ENCODE peak calls at places on chromosome 14, in nine cellular contexts. One of them, this sample, is unnamed.

GRCh38 chr14:71148627-71149026 is 241.4 kb downstream of the PCNX1 start:
- DNase-seq in mucosa of descending colon: no peak
- DNase-seq in thyroid gland: no peak
- DNase-seq in body of pancreas: no peak
- DNase-seq in lower lobe of right lung: no peak
- DNase-seq in small intestine: no peak
- DNase-seq in aorta: no peak
- DNase-seq in CD8-positive, alpha-beta memory T cell: no peak
- DNase-seq in astrocyte: no peak
- DNase-seq in this sample: no peak

GRCh38 chr14:30223385-30223785 is 295.7 kb upstream of the PRKD1 start:
- DNase-seq in mucosa of descending colon: peak; percentile 20
- DNase-seq in thyroid gland: peak; percentile 92
- DNase-seq in body of pancreas: peak; percentile 97
- DNase-seq in lower lobe of right lung: peak; percentile 57
- DNase-seq in small intestine: peak; percentile 77
- DNase-seq in aorta: peak; percentile 78
- DNase-seq in CD8-positive, alpha-beta memory T cell: no peak
- DNase-seq in astrocyte: peak; percentile 91
- DNase-seq in this sample: peak; percentile 39

GRCh38 chr14:35384386-35385041 is 20.0 kb downstream of the NFKBIA start:
- DNase-seq in mucosa of descending colon: peak; percentile 65
- DNase-seq in thyroid gland: peak; percentile 50
- DNase-seq in body of pancreas: peak; percentile 61
- DNase-seq in lower lobe of right lung: no peak
- DNase-seq in small intestine: peak; percentile 88
- DNase-seq in aorta: no peak
- DNase-seq in CD8-positive, alpha-beta memory T cell: no peak
- DNase-seq in astrocyte: peak; percentile 95
- DNase-seq in this sample: peak; percentile 68

GRCh38 chr14:68704736-68705720 is 87.8 kb downstream of the ZFP36L1 start:
- DNase-seq in mucosa of descending colon: no peak
- DNase-seq in thyroid gland: no peak
- DNase-seq in body of pancreas: no peak
- DNase-seq in lower lobe of right lung: no peak
- DNase-seq in small intestine: no peak
- DNase-seq in aorta: no peak
- DNase-seq in CD8-positive, alpha-beta memory T cell: peak; percentile 15
- DNase-seq in astrocyte: peak; percentile 60
- DNase-seq in this sample: no peak

GRCh38 chr14:68193970-68194634 is 374.5 kb downstream of the RAD51B start:
- DNase-seq in mucosa of descending colon: no peak
- DNase-seq in thyroid gland: no peak
- DNase-seq in body of pancreas: peak; percentile 31
- DNase-seq in lower lobe of right lung: no peak
- DNase-seq in small intestine: no peak
- DNase-seq in aorta: no peak
- DNase-seq in CD8-positive, alpha-beta memory T cell: no peak
- DNase-seq in astrocyte: no peak
- DNase-seq in this sample: no peak

GRCh38 chr14:98244162-98244948 is 1027.6 kb downstream of the BCL11B start:
- DNase-seq in mucosa of descending colon: peak; percentile 23
- DNase-seq in thyroid gland: no peak
- DNase-seq in body of pancreas: no peak
- DNase-seq in lower lobe of right lung: no peak
- DNase-seq in small intestine: no peak
- DNase-seq in aorta: no peak
- DNase-seq in CD8-positive, alpha-beta memory T cell: no peak
- DNase-seq in astrocyte: no peak
- DNase-seq in this sample: no peak

GRCh38 chr14:22822017-22822618 is 6.9 kb upstream of the SLC7A7 start:
- DNase-seq in mucosa of descending colon: peak; percentile 26
- DNase-seq in thyroid gland: no peak
- DNase-seq in body of pancreas: no peak
- DNase-seq in lower lobe of right lung: no peak
- DNase-seq in small intestine: peak; percentile 88
- DNase-seq in aorta: peak; percentile 78
- DNase-seq in CD8-positive, alpha-beta memory T cell: no peak
- DNase-seq in astrocyte: no peak
- DNase-seq in this sample: no peak

GRCh38 chr14:34161351-34162169 is 210.7 kb upstream of the EGLN3 start:
- DNase-seq in mucosa of descending colon: no peak
- DNase-seq in thyroid gland: no peak
- DNase-seq in body of pancreas: no peak
- DNase-seq in lower lobe of right lung: no peak
- DNase-seq in small intestine: no peak
- DNase-seq in aorta: no peak
- DNase-seq in CD8-positive, alpha-beta memory T cell: no peak
- DNase-seq in astrocyte: peak; percentile 12
- DNase-seq in this sample: no peak

GRCh38 chr14:68780358-68781160 is 12.3 kb downstream of the ZFP36L1 start:
- DNase-seq in mucosa of descending colon: peak; percentile 66
- DNase-seq in thyroid gland: no peak
- DNase-seq in body of pancreas: peak; percentile 83
- DNase-seq in lower lobe of right lung: no peak
- DNase-seq in small intestine: peak; percentile 82
- DNase-seq in aorta: no peak
- DNase-seq in CD8-positive, alpha-beta memory T cell: no peak
- DNase-seq in astrocyte: peak; percentile 53
- DNase-seq in this sample: peak; percentile 71

GRCh38 chr14:23146423-23146910 is 27.4 kb upstream of the CEBPE start:
- DNase-seq in mucosa of descending colon: no peak
- DNase-seq in thyroid gland: no peak
- DNase-seq in body of pancreas: no peak
- DNase-seq in lower lobe of right lung: no peak
- DNase-seq in small intestine: no peak
- DNase-seq in aorta: no peak
- DNase-seq in CD8-positive, alpha-beta memory T cell: no peak
- DNase-seq in astrocyte: no peak
- DNase-seq in this sample: no peak

GRCh38 chr14:105043656-105044055 is 21.6 kb downstream of the GPR132 start:
- DNase-seq in mucosa of descending colon: no peak
- DNase-seq in thyroid gland: no peak
- DNase-seq in body of pancreas: no peak
- DNase-seq in lower lobe of right lung: peak; percentile 30
- DNase-seq in small intestine: no peak
- DNase-seq in aorta: no peak
- DNase-seq in CD8-positive, alpha-beta memory T cell: no peak
- DNase-seq in astrocyte: no peak
- DNase-seq in this sample: no peak

GRCh38 chr14:105046891-105047282 is 18.3 kb downstream of the GPR132 start:
- DNase-seq in mucosa of descending colon: no peak
- DNase-seq in thyroid gland: no peak
- DNase-seq in body of pancreas: no peak
- DNase-seq in lower lobe of right lung: peak; percentile 34
- DNase-seq in small intestine: no peak
- DNase-seq in aorta: no peak
- DNase-seq in CD8-positive, alpha-beta memory T cell: no peak
- DNase-seq in astrocyte: no peak
- DNase-seq in this sample: no peak

GRCh38 chr14:105047283-105048016 is 17.8 kb downstream of the GPR132 start:
- DNase-seq in mucosa of descending colon: no peak
- DNase-seq in thyroid gland: no peak
- DNase-seq in body of pancreas: no peak
- DNase-seq in lower lobe of right lung: peak; percentile 44
- DNase-seq in small intestine: no peak
- DNase-seq in aorta: no peak
- DNase-seq in CD8-positive, alpha-beta memory T cell: no peak
- DNase-seq in astrocyte: no peak
- DNase-seq in this sample: no peak

GRCh38 chr14:105042813-105043212 is 21.9 kb upstream of the CDCA4 start:
- DNase-seq in mucosa of descending colon: no peak
- DNase-seq in thyroid gland: no peak
- DNase-seq in body of pancreas: no peak
- DNase-seq in lower lobe of right lung: peak; percentile 30
- DNase-seq in small intestine: no peak
- DNase-seq in aorta: no peak
- DNase-seq in CD8-positive, alpha-beta memory T cell: no peak
- DNase-seq in astrocyte: no peak
- DNase-seq in this sample: no peak

DNA sequence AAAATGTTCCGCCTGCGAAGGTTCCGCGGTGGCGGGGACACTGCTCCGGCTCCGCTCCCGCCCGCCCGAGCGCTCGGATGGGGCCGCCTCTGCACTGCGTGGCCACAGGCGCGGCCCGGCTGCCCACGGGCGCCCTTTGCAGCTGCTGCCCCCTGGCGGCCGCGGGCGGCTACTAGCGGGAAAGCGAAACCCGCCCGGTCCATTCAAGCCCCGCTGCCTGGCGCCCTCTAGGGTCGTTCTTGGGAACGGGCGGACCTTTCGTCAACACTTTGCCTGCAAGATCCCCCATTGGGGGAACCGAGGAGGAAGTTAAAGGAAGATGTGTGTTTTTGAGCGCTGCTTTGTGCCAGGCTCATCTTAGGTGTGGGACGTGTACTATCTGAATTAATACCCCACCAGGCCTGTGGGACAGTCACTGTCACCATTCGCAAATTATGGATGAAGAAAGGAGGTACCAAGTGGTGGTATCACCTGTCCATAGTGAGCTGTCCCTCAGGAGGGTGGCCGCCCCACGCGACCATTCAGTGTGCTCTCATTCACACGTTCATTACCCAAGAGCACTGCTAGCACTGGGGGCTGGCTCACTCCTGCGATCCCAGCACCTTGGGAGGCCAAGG is 19.4 kb downstream of the GPR132 start:
- DNase-seq in mucosa of descending colon: peak; percentile 95
- DNase-seq in thyroid gland: peak; percentile 93
- DNase-seq in body of pancreas: peak; percentile 89
- DNase-seq in lower lobe of right lung: peak; percentile 95
- DNase-seq in small intestine: peak; percentile 82
- DNase-seq in aorta: peak; percentile 97
- DNase-seq in CD8-positive, alpha-beta memory T cell: peak; percentile 94
- DNase-seq in astrocyte: no peak
- DNase-seq in this sample: peak; percentile 93
- H3K4me1 ChIP-seq in mucosa of descending colon: peaks cover 11% of the 10 kb centered on the region
- H3K4me1 ChIP-seq in thyroid gland: peaks cover 11% of the 10 kb centered on the region
- H3K4me1 ChIP-seq in body of pancreas: peaks cover 16% of the 10 kb centered on the region
- H3K4me1 ChIP-seq in lower lobe of right lung: peaks cover 10% of the 10 kb centered on the region
- H3K4me1 ChIP-seq in small intestine: no peaks in the 10 kb centered on the region
- H3K4me1 ChIP-seq in aorta: no peaks in the 10 kb centered on the region
- H3K4me1 ChIP-seq in CD8-positive, alpha-beta memory T cell: peaks cover 6% of the 10 kb centered on the region
- H3K4me1 ChIP-seq in astrocyte: no peaks in the 10 kb centered on the region
- H3K4me1 ChIP-seq in this sample: no peaks in the 10 kb centered on the region

GRCh38 chr14:93719234-93719633 is 69.1 kb downstream of the PRIMA1 start:
- DNase-seq in mucosa of descending colon: no peak
- DNase-seq in thyroid gland: no peak
- DNase-seq in body of pancreas: no peak
- DNase-seq in lower lobe of right lung: no peak
- DNase-seq in small intestine: no peak
- DNase-seq in aorta: no peak
- DNase-seq in CD8-positive, alpha-beta memory T cell: no peak
- DNase-seq in astrocyte: no peak
- DNase-seq in this sample: no peak

GRCh38 chr14:93720981-93721483 is 67.3 kb downstream of the PRIMA1 start:
- DNase-seq in mucosa of descending colon: no peak
- DNase-seq in thyroid gland: no peak
- DNase-seq in body of pancreas: no peak
- DNase-seq in lower lobe of right lung: no peak
- DNase-seq in small intestine: no peak
- DNase-seq in aorta: no peak
- DNase-seq in CD8-positive, alpha-beta memory T cell: no peak
- DNase-seq in astrocyte: no peak
- DNase-seq in this sample: no peak

GRCh38 chr14:93723001-93723400 is 65.3 kb downstream of the PRIMA1 start:
- DNase-seq in mucosa of descending colon: no peak
- DNase-seq in thyroid gland: no peak
- DNase-seq in body of pancreas: no peak
- DNase-seq in lower lobe of right lung: no peak
- DNase-seq in small intestine: no peak
- DNase-seq in aorta: no peak
- DNase-seq in CD8-positive, alpha-beta memory T cell: no peak
- DNase-seq in astrocyte: no peak
- DNase-seq in this sample: no peak

GRCh38 chr14:93717968-93718320 is 70.3 kb downstream of the PRIMA1 start:
- DNase-seq in mucosa of descending colon: no peak
- DNase-seq in thyroid gland: no peak
- DNase-seq in body of pancreas: no peak
- DNase-seq in lower lobe of right lung: no peak
- DNase-seq in small intestine: no peak
- DNase-seq in aorta: no peak
- DNase-seq in CD8-positive, alpha-beta memory T cell: no peak
- DNase-seq in astrocyte: no peak
- DNase-seq in this sample: no peak

DNA sequence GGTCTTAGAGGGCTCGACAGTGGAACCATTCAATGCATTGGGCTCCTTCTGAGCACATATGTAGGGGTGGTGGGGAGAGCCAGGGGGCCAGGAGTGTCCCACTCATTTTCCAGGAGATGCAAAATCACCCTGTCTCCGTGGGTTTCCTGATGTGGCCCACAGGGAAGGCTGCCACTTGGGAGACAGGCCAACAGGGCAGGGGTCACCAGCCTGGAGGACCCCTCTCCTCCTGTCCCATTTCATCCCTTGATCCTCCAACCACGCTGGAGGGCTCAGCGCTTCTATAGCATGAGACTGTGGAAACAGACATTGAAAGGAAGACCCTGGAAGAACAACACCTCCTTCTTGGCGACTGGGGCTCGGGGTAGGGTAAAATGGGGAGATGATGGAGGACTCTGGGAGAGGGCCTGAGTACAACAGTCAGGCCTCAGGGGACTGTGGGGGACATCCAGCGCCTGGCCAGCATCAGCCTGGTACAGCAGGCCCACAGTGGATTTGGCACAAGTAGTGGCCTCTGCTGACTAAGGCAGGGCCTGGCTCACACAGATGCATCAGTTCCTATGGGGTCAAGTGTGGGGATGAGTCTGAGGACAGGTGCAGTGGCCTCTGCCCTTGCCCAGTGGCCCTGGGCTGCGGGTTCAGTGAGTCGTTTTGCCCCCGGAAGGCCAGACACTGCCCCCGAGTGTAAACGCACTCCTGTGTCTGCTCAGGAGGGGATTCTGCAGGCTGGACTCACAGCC is 68.0 kb downstream of the PRIMA1 start:
- DNase-seq in mucosa of descending colon: no peak
- DNase-seq in thyroid gland: no peak
- DNase-seq in body of pancreas: no peak
- DNase-seq in lower lobe of right lung: no peak
- DNase-seq in small intestine: no peak
- DNase-seq in aorta: no peak
- DNase-seq in CD8-positive, alpha-beta memory T cell: no peak
- DNase-seq in astrocyte: no peak
- DNase-seq in this sample: no peak
- H3K4me1 ChIP-seq in mucosa of descending colon: no peaks in the 10 kb centered on the region
- H3K4me1 ChIP-seq in thyroid gland: peaks cover 3% of the 10 kb centered on the region
- H3K4me1 ChIP-seq in body of pancreas: no peaks in the 10 kb centered on the region
- H3K4me1 ChIP-seq in lower lobe of right lung: no peaks in the 10 kb centered on the region
- H3K4me1 ChIP-seq in small intestine: no peaks in the 10 kb centered on the region
- H3K4me1 ChIP-seq in aorta: no peaks in the 10 kb centered on the region
- H3K4me1 ChIP-seq in CD8-positive, alpha-beta memory T cell: no peaks in the 10 kb centered on the region
- H3K4me1 ChIP-seq in astrocyte: no peaks in the 10 kb centered on the region
- H3K4me1 ChIP-seq in this sample: no peaks in the 10 kb centered on the region

GRCh38 chr14:100134591-100134990 is 24.9 kb downstream of the DEGS2 start:
- DNase-seq in mucosa of descending colon: peak; percentile 63
- DNase-seq in thyroid gland: no peak
- DNase-seq in body of pancreas: peak; percentile 63
- DNase-seq in lower lobe of right lung: no peak
- DNase-seq in small intestine: no peak
- DNase-seq in aorta: no peak
- DNase-seq in CD8-positive, alpha-beta memory T cell: no peak
- DNase-seq in astrocyte: no peak
- DNase-seq in this sample: peak; percentile 62
- H3K4me1 ChIP-seq in mucosa of descending colon: peaks cover 13% of the 10 kb centered on the region
- H3K4me1 ChIP-seq in thyroid gland: peaks cover 13% of the 10 kb centered on the region
- H3K4me1 ChIP-seq in body of pancreas: peaks cover 34% of the 10 kb centered on the region
- H3K4me1 ChIP-seq in lower lobe of right lung: no peaks in the 10 kb centered on the region
- H3K4me1 ChIP-seq in small intestine: no peaks in the 10 kb centered on the region
- H3K4me1 ChIP-seq in aorta: no peaks in the 10 kb centered on the region
- H3K4me1 ChIP-seq in CD8-positive, alpha-beta memory T cell: no peaks in the 10 kb centered on the region
- H3K4me1 ChIP-seq in astrocyte: peaks cover 6% of the 10 kb centered on the region
- H3K4me1 ChIP-seq in this sample: peaks cover 3% of the 10 kb centered on the region

GRCh38 chr14:95474941-95475340 is 41.5 kb downstream of the SYNE3 start:
- DNase-seq in mucosa of descending colon: no peak
- DNase-seq in thyroid gland: no peak
- DNase-seq in body of pancreas: no peak
- DNase-seq in lower lobe of right lung: no peak
- DNase-seq in small intestine: no peak
- DNase-seq in aorta: peak; percentile 63
- DNase-seq in CD8-positive, alpha-beta memory T cell: no peak
- DNase-seq in astrocyte: no peak
- DNase-seq in this sample: no peak
- H3K4me1 ChIP-seq in mucosa of descending colon: peaks cover 2% of the 10 kb centered on the region
- H3K4me1 ChIP-seq in thyroid gland: peaks cover 25% of the 10 kb centered on the region
- H3K4me1 ChIP-seq in body of pancreas: no peaks in the 10 kb centered on the region
- H3K4me1 ChIP-seq in lower lobe of right lung: peaks cover 20% of the 10 kb centered on the region
- H3K4me1 ChIP-seq in small intestine: peaks cover 2% of the 10 kb centered on the region
- H3K4me1 ChIP-seq in aorta: no peaks in the 10 kb centered on the region
- H3K4me1 ChIP-seq in CD8-positive, alpha-beta memory T cell: peaks cover 5% of the 10 kb centered on the region
- H3K4me1 ChIP-seq in astrocyte: peaks cover 4% of the 10 kb centered on the region
- H3K4me1 ChIP-seq in this sample: no peaks in the 10 kb centered on the region